ENCODE peak calls at places on chromosomes 2 and 18, in six cellular contexts. One of them, this sample, is unnamed.

GRCh38 chr2:25228848-25229674 is 60.7 kb upstream of the POMC start:
- DNase-seq in cardiac fibroblast: peak; percentile 83
- DNase-seq in ovary: peak; percentile 84
- DNase-seq in bronchial epithelial cell: peak; percentile 67
- DNase-seq in esophagus muscularis mucosa: no peak
- DNase-seq in upper lobe of left lung: peak; percentile 67
- DNase-seq in this sample: no peak

GRCh38 chr2:112690853-112691390 is 29.9 kb upstream of the NT5DC4 start:
- DNase-seq in cardiac fibroblast: peak; percentile 79
- DNase-seq in ovary: no peak
- DNase-seq in bronchial epithelial cell: peak; percentile 86
- DNase-seq in esophagus muscularis mucosa: no peak
- DNase-seq in upper lobe of left lung: peak; percentile 83
- DNase-seq in this sample: peak; percentile 37

GRCh38 chr2:163348843-163349395 is 386.9 kb downstream of the FIGN start:
- DNase-seq in cardiac fibroblast: peak; percentile 79
- DNase-seq in ovary: peak; percentile 11
- DNase-seq in bronchial epithelial cell: no peak
- DNase-seq in esophagus muscularis mucosa: no peak
- DNase-seq in upper lobe of left lung: no peak
- DNase-seq in this sample: no peak

GRCh38 chr2:151777487-151777886 is 43.2 kb upstream of the NEB start:
- DNase-seq in cardiac fibroblast: no peak
- DNase-seq in ovary: no peak
- DNase-seq in bronchial epithelial cell: no peak
- DNase-seq in esophagus muscularis mucosa: no peak
- DNase-seq in upper lobe of left lung: no peak
- DNase-seq in this sample: no peak

GRCh38 chr2:226446406-226447001 is 353.1 kb downstream of the IRS1 start:
- DNase-seq in cardiac fibroblast: peak; percentile 89
- DNase-seq in ovary: no peak
- DNase-seq in bronchial epithelial cell: no peak
- DNase-seq in esophagus muscularis mucosa: peak; percentile 7
- DNase-seq in upper lobe of left lung: no peak
- DNase-seq in this sample: no peak

GRCh38 chr18:77255426-77256105 is 5.9 kb downstream of the GALR1 start:
- DNase-seq in cardiac fibroblast: no peak
- DNase-seq in ovary: no peak
- DNase-seq in bronchial epithelial cell: no peak
- DNase-seq in esophagus muscularis mucosa: peak; percentile 50
- DNase-seq in upper lobe of left lung: no peak
- DNase-seq in this sample: no peak

GRCh38 chr18:25349926-25350560 is 1.9 kb downstream of the ZNF521 start:
- DNase-seq in cardiac fibroblast: no peak
- DNase-seq in ovary: peak; percentile 69
- DNase-seq in bronchial epithelial cell: no peak
- DNase-seq in esophagus muscularis mucosa: no peak
- DNase-seq in upper lobe of left lung: no peak
- DNase-seq in this sample: no peak

GRCh38 chr2:98664323-98664722 is 55.9 kb downstream of the UNC50 start:
- DNase-seq in cardiac fibroblast: peak; percentile 36
- DNase-seq in ovary: no peak
- DNase-seq in bronchial epithelial cell: peak; percentile 87
- DNase-seq in esophagus muscularis mucosa: no peak
- DNase-seq in upper lobe of left lung: peak; percentile 70
- DNase-seq in this sample: no peak

GRCh38 chr2:186459009-186459408 is 27.1 kb upstream of the ZC3H15 start:
- DNase-seq in cardiac fibroblast: peak; percentile 59
- DNase-seq in ovary: no peak
- DNase-seq in bronchial epithelial cell: peak; percentile 44
- DNase-seq in esophagus muscularis mucosa: no peak
- DNase-seq in upper lobe of left lung: no peak
- DNase-seq in this sample: no peak

GRCh38 chr2:62784341-62784740 is 78.8 kb downstream of the EHBP1 start:
- DNase-seq in cardiac fibroblast: no peak
- DNase-seq in ovary: no peak
- DNase-seq in bronchial epithelial cell: no peak
- DNase-seq in esophagus muscularis mucosa: no peak
- DNase-seq in upper lobe of left lung: no peak
- DNase-seq in this sample: no peak

GRCh38 chr2:62785810-62786593 is 80.5 kb downstream of the EHBP1 start:
- DNase-seq in cardiac fibroblast: peak; percentile 62
- DNase-seq in ovary: no peak
- DNase-seq in bronchial epithelial cell: peak; percentile 49
- DNase-seq in esophagus muscularis mucosa: no peak
- DNase-seq in upper lobe of left lung: no peak
- DNase-seq in this sample: no peak

GRCh38 chr2:62783679-62784078 is 78.2 kb downstream of the EHBP1 start:
- DNase-seq in cardiac fibroblast: no peak
- DNase-seq in ovary: no peak
- DNase-seq in bronchial epithelial cell: no peak
- DNase-seq in esophagus muscularis mucosa: no peak
- DNase-seq in upper lobe of left lung: no peak
- DNase-seq in this sample: no peak

GRCh38 chr2:62787381-62787780 is 81.9 kb downstream of the EHBP1 start:
- DNase-seq in cardiac fibroblast: peak; percentile 72
- DNase-seq in ovary: no peak
- DNase-seq in bronchial epithelial cell: peak; percentile 60
- DNase-seq in esophagus muscularis mucosa: no peak
- DNase-seq in upper lobe of left lung: no peak
- DNase-seq in this sample: no peak

GRCh38 chr2:62785216-62785615 is 79.7 kb downstream of the EHBP1 start:
- DNase-seq in cardiac fibroblast: peak; percentile 14
- DNase-seq in ovary: no peak
- DNase-seq in bronchial epithelial cell: peak; percentile 29
- DNase-seq in esophagus muscularis mucosa: no peak
- DNase-seq in upper lobe of left lung: no peak
- DNase-seq in this sample: no peak
- TF ChIP-seq CTCF in cardiac fibroblast: no peak
- TF ChIP-seq CTCF in ovary: no peak
- TF ChIP-seq CTCF in bronchial epithelial cell: no peak
- TF ChIP-seq CTCF in esophagus muscularis mucosa: no peak
- TF ChIP-seq CTCF in upper lobe of left lung: no peak
- TF ChIP-seq CTCF in this sample: no peak

GRCh38 chr2:132415256-132416079 is 1.1 kb upstream of the GPR39 start:
- DNase-seq in cardiac fibroblast: peak; percentile 47
- DNase-seq in ovary: peak; percentile 29
- DNase-seq in bronchial epithelial cell: no peak
- DNase-seq in esophagus muscularis mucosa: no peak
- DNase-seq in upper lobe of left lung: peak; percentile 21
- DNase-seq in this sample: no peak
- TF ChIP-seq CTCF in cardiac fibroblast: no peak
- TF ChIP-seq CTCF in ovary: no peak
- TF ChIP-seq CTCF in bronchial epithelial cell: peak; percentile 6
- TF ChIP-seq CTCF in esophagus muscularis mucosa: no peak
- TF ChIP-seq CTCF in upper lobe of left lung: no peak
- TF ChIP-seq CTCF in this sample: no peak

DNA sequence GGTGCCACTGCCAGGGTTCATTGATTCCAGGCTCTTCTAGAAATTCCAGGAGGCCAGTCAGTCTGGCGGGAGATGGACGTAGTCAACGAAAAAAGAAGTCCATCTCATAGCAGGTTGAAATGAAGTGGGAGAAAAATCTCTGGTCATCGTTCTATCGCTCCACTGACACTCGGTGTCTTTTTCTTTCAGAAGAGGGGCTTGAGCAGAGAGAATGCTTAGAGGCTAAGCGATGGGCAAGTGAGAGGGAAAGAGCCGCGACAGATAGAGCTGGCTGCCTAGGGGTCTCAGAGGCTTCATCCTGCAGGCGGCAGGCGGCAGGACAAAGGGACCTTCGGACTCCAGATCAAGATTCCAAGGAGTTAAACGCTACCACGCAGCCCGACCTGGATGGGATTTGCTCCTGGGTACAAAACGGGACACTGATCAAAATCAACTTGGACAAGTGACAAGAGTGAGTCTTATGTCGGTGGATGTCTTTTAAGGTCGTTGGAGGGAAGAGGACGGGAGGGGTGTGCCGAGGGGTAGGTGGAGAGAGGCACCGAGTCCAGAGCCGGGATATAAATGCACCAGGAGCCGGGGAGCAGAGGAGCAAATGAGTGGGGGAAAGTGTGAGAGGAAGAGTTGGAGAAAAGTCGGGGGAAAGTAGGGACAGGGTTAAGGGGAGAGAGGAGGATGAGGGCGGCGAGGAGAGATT is 672 bp upstream of the TMEM178A start:
- DNase-seq in cardiac fibroblast: no peak
- DNase-seq in ovary: no peak
- DNase-seq in bronchial epithelial cell: no peak
- DNase-seq in esophagus muscularis mucosa: no peak
- DNase-seq in upper lobe of left lung: no peak
- DNase-seq in this sample: no peak
- TF ChIP-seq CTCF in cardiac fibroblast: no peak
- TF ChIP-seq CTCF in ovary: no peak
- TF ChIP-seq CTCF in bronchial epithelial cell: no peak
- TF ChIP-seq CTCF in esophagus muscularis mucosa: no peak
- TF ChIP-seq CTCF in upper lobe of left lung: no peak
- TF ChIP-seq CTCF in this sample: no peak

DNA sequence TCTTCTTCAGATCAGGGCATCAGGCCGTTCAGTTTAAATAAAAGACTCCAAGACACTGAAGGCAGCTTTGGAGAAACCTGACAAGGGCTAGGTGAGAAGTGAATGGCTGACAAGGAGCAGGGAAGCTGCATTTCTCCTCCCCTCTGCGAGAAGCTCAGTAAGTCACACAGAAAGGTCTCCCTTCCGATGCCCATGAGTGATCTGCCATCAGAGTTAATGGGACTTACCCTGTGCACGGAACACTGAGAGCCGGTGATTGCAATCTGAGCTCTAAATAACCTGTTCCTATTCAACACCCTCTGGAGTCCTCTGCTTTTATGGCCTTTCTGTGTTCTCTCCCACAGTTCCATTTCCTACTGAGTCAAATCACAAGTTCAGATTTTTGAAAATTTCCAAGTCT is 322.1 kb upstream of the MYT1L start:
- DNase-seq in cardiac fibroblast: no peak
- DNase-seq in ovary: no peak
- DNase-seq in bronchial epithelial cell: no peak
- DNase-seq in esophagus muscularis mucosa: no peak
- DNase-seq in upper lobe of left lung: no peak
- DNase-seq in this sample: no peak
- TF ChIP-seq CTCF in cardiac fibroblast: no peak
- TF ChIP-seq CTCF in ovary: no peak
- TF ChIP-seq CTCF in bronchial epithelial cell: no peak
- TF ChIP-seq CTCF in esophagus muscularis mucosa: no peak
- TF ChIP-seq CTCF in upper lobe of left lung: no peak
- TF ChIP-seq CTCF in this sample: no peak

GRCh38 chr18:78986018-78986481 is 6.4 kb downstream of the SALL3 start:
- DNase-seq in cardiac fibroblast: peak; percentile 27
- DNase-seq in ovary: no peak
- DNase-seq in bronchial epithelial cell: peak; percentile 12
- DNase-seq in esophagus muscularis mucosa: no peak
- DNase-seq in upper lobe of left lung: no peak
- DNase-seq in this sample: no peak
- TF ChIP-seq CTCF in cardiac fibroblast: peak; percentile 41
- TF ChIP-seq CTCF in ovary: no peak
- TF ChIP-seq CTCF in bronchial epithelial cell: peak; percentile 55
- TF ChIP-seq CTCF in esophagus muscularis mucosa: peak; percentile 30
- TF ChIP-seq CTCF in upper lobe of left lung: peak; percentile 23
- TF ChIP-seq CTCF in this sample: no peak

DNA sequence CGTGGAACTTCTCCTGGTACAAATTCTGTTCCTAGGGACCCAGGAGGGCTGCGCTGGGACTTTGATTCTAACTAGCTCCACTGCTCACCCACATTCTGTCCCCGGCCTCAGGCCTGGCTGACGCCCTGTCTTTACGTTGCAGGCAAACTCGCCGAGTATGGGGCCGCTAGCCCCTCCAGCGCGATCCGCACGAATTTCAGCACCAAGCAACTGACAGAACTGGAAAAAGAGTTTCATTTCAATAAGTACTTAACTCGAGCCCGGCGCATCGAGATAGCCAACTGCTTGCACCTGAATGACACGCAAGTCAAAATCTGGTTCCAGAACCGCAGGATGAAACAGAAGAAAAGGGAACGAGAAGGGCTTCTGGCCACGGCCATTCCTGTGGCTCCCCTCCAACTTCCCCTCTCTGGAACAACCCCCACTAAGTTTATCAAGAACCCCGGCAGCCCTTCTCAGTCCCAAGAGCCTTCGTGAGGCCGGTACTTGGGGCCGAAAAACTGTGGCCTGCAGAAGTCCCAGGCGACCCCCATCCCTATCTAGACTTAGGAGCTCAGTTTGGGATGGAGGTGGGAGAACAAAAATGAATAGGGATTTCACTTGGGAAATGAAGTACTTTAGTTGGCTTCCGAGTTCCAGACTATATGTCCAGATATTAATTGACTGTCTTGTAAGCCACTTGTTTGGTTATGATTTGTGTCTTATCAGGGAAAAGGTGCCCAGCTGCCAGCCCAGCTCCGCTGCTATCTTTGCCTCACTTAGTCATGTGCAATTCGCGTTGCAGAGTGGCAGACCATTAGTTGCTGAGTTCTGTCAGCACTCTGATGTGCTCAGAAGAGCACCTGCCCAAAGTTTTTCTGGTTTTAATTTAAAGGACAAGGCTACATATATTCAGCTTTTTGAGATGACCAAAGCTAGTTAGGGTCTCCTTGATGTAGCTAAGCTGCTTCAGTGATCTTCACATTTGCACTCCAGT is 1.5 kb downstream of the HOXD1 start:
- DNase-seq in cardiac fibroblast: no peak
- DNase-seq in ovary: no peak
- DNase-seq in bronchial epithelial cell: no peak
- DNase-seq in esophagus muscularis mucosa: no peak
- DNase-seq in upper lobe of left lung: peak; percentile 20
- DNase-seq in this sample: no peak
- TF ChIP-seq CTCF in cardiac fibroblast: no peak
- TF ChIP-seq CTCF in ovary: no peak
- TF ChIP-seq CTCF in bronchial epithelial cell: no peak
- TF ChIP-seq CTCF in esophagus muscularis mucosa: no peak
- TF ChIP-seq CTCF in upper lobe of left lung: no peak
- TF ChIP-seq CTCF in this sample: no peak

DNA sequence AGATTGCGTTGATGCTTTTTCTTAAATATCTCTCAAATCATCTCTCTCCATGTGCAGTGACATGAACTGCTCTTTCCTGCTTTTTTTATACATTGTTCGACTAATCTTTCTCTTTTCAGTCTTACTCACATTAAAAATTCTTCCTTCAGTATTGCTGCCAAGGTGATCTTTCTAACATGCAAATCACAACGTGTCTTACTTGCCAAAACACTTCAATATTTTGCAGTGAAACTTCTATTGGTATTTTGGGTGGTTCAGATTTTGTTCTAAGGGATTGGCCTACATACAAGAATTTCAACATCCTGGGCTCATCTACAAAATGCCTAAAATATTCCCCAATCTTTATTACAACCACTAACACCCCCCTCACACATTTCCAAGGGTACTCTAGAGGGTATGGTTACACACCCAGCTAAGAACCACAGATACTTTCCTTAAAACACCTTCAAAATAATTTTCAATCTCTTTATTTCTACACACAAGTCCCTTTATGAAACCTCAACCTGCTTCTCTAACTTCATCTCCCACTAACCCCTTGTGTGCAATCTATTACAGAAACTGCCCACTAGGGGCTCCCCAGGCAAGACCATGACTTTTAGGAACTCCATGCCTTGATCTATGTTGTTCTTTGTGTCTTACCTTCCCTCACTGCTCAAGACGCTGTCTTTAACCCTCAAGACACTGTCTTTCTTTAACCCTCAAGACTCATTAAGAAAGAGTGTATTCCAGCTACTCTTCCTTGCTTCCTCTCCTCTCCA is 50.9 kb downstream of the COL3A1 start:
- DNase-seq in cardiac fibroblast: peak; percentile 52
- DNase-seq in ovary: no peak
- DNase-seq in bronchial epithelial cell: peak; percentile 11
- DNase-seq in esophagus muscularis mucosa: no peak
- DNase-seq in upper lobe of left lung: no peak
- DNase-seq in this sample: no peak
- TF ChIP-seq CTCF in cardiac fibroblast: peak; percentile 54
- TF ChIP-seq CTCF in ovary: no peak
- TF ChIP-seq CTCF in bronchial epithelial cell: peak; percentile 55
- TF ChIP-seq CTCF in esophagus muscularis mucosa: peak; percentile 29
- TF ChIP-seq CTCF in upper lobe of left lung: no peak
- TF ChIP-seq CTCF in this sample: no peak

GRCh38 chr2:183536714-183537113 is 412.5 kb downstream of the NUP35 start:
- DNase-seq in cardiac fibroblast: no peak
- DNase-seq in ovary: no peak
- DNase-seq in bronchial epithelial cell: no peak
- DNase-seq in esophagus muscularis mucosa: no peak
- DNase-seq in upper lobe of left lung: no peak
- DNase-seq in this sample: no peak
- TF ChIP-seq CTCF in cardiac fibroblast: no peak
- TF ChIP-seq CTCF in ovary: no peak
- TF ChIP-seq CTCF in bronchial epithelial cell: no peak
- TF ChIP-seq CTCF in esophagus muscularis mucosa: no peak
- TF ChIP-seq CTCF in upper lobe of left lung: no peak
- TF ChIP-seq CTCF in this sample: no peak

This sample was measured in activated B cell treated with CpG ODN at 0.5 μM for 24 hours.